ENCODE peak calls at places on chromosomes 13 and 19, in five cellular contexts. F is breast epithelium, T is sigmoid colon, W is transverse colon, P is prostate gland. J is an unnamed sample.

GRCh38 chr13:43573787-43574562 is 212.8 kb downstream of the ENOX1 start:
- DNase-seq in W (no peak), F (no peak), P (no peak), T (no peak), J (no peak)

GRCh38 chr13:63161219-63161618 is 1745.6 kb upstream of the PCDH20 start:
- DNase-seq in T (no peak), P (no peak), F (no peak), W (no peak), J (no peak)

GRCh38 chr13:75417006-75417384 is 65.0 kb downstream of the TBC1D4 start:
- DNase-seq in T (no peak), W (no peak), F (no peak), P (no peak), J (no peak)

GRCh38 chr19:48618278-48618915 is 581 bp downstream of the RPL18 start:
- DNase-seq in W (no peak), P (no peak), F (no peak), T (no peak), J (peak; percentile 80)

GRCh38 chr13:42215578-42216421 is 56.2 kb upstream of the AKAP11 start:
- DNase-seq in F (no peak), P (no peak), W (no peak), T (no peak), J (no peak)

GRCh38 chr13:88627071-88627470 is 955.9 kb downstream of the SLITRK5 start:
- DNase-seq in P (no peak), F (no peak), T (no peak), W (no peak), J (no peak)

GRCh38 chr19:11361037-11361770 is 6.0 kb downstream of the PLPPR2 start:
- DNase-seq in T (no peak), W (peak; percentile 92), P (no peak), F (no peak), J (no peak)

GRCh38 chr13:90918551-90918950 is 428.9 kb upstream of the MIR17HG start:
- DNase-seq in W (no peak), T (no peak), P (no peak), F (no peak), J (no peak)

GRCh38 chr19:19434483-19435045 is 29.1 kb downstream of the GATAD2A start:
- DNase-seq in W (no peak), F (no peak), T (peak; percentile 82), P (no peak), J (no peak)

GRCh38 chr19:49554701-49555181 is 25.6 kb downstream of the NOSIP start:
- DNase-seq in P (no peak), W (peak; percentile 44), F (no peak), T (no peak), J (peak; percentile 85)

GRCh38 chr13:59303433-59303832 is 860.3 kb downstream of the DIAPH3 start:
- DNase-seq in T (no peak), W (no peak), P (no peak), F (no peak), J (no peak)

GRCh38 chr13:52001120-52001731 is 10.0 kb downstream of the ATP7B start:
- DNase-seq in T (no peak), W (no peak), F (no peak), P (no peak), J (no peak)

GRCh38 chr19:48726573-48726972 is 7.0 kb upstream of the MAMSTR start:
- DNase-seq in W (no peak), F (no peak), P (no peak), T (no peak), J (no peak)

GRCh38 chr19:49110567-49110966 is 3.6 kb upstream of the LIN7B start:
- DNase-seq in F (no peak), P (no peak), T (no peak), W (no peak), J (no peak)

GRCh38 chr13:94479559-94480095 is at the start of gene DCT:
- DNase-seq in P (no peak), F (no peak), W (no peak), T (no peak), J (no peak)

GRCh38 chr19:10921909-10922637 is 6.4 kb downstream of the YIPF2 start:
- DNase-seq in P (no peak), F (no peak), T (no peak), W (no peak), J (no peak)

GRCh38 chr13:95603887-95604533 is 40.5 kb downstream of the DZIP1 start:
- DNase-seq in T (no peak), W (peak; percentile 48), P (peak; percentile 65), F (peak; percentile 57), J (no peak)

GRCh38 chr19:21677696-21678418 is 89.5 kb downstream of the ZNF100 start:
- DNase-seq in P (no peak), T (no peak), W (no peak), F (no peak), J (no peak)

GRCh38 chr19:18895038-18895827 is 725 bp downstream of the CERS1 start:
- DNase-seq in W (peak; percentile 31), F (no peak), P (no peak), T (no peak), J (peak; percentile 75)

GRCh38 chr13:53301449-53301848 is 272.8 kb downstream of the OLFM4 start:
- DNase-seq in P (no peak), W (no peak), T (no peak), F (no peak), J (no peak)

GRCh38 chr19:11535792-11536595 is 2.7 kb upstream of the CNN1 start:
- DNase-seq in T (peak; percentile 97), F (peak; percentile 90), P (peak; percentile 73), W (peak; percentile 93), J (peak; percentile 94)

GRCh38 chr19:33247441-33247819 is 21.8 kb upstream of the SLC7A10 start:
- DNase-seq in T (no peak), F (no peak), W (no peak), P (no peak), J (peak; percentile 57)

GRCh38 chr19:55308281-55308680 is 16.9 kb downstream of the TMEM150B start:
- DNase-seq in W (no peak), T (no peak), P (no peak), F (no peak), J (no peak)

GRCh38 chr19:3149526-3150505 is 14.0 kb downstream of the GNA15 start:
- DNase-seq in F (no peak), T (no peak), P (no peak), W (no peak), J (no peak)

GRCh38 chr19:33434886-33435705 is 61.6 kb downstream of the CEBPG start:
- DNase-seq in P (no peak), T (peak; percentile 64), W (no peak), F (no peak), J (peak; percentile 57)

GRCh38 chr13:31925079-31925478 is 106.5 kb upstream of the FRY start:
- DNase-seq in T (no peak), W (no peak), F (no peak), P (no peak), J (no peak)
- H3K4me1 ChIP-seq in T (no peaks in the 10 kb centered on the region), W (no peaks in the 10 kb centered on the region), F (no peaks in the 10 kb centered on the region), P (no peaks in the 10 kb centered on the region), J (peaks cover 22% of the 10 kb centered on the region)

GRCh38 chr19:46378268-46378667 is 31.4 kb downstream of the PPP5C start:
- DNase-seq in F (no peak), P (peak; percentile 61), W (no peak), T (no peak), J (no peak)
- TF ChIP-seq POLR2AphosphoS5 in F (no peak), P (peak; percentile 95), W (peak; percentile 49), T (peak; percentile 63), J (no peak)

DNA sequence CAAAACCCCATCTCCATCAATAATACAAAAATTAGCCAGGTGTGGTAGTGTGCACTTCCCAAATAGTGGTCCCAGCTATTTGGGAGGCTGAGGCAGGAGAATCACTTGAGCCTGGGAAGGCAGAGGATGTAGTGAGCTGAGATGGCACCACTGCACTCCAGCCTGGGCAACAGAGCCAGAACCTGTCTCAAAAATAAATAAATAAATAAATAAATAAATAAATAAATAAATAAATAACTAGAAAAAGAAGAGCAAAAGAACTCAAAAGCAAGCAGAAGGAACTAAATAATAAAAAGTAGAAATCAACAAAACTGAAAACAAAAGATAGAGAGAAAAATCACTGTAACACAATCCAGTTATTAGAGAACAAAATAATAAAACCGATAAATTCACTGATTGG is 12.3 kb downstream of the ZNF585A start:
- DNase-seq in F (no peak), W (no peak), T (no peak), P (no peak), J (no peak)
- H3K36me3 ChIP-seq in F (peaks cover 8% of the 10 kb centered on the region), W (peaks cover 59% of the 10 kb centered on the region), T (peaks cover 60% of the 10 kb centered on the region), P (peaks cover 3% of the 10 kb centered on the region), J (peaks cover 82% of the 10 kb centered on the region)

GRCh38 chr13:73168993-73169401 is 110.2 kb downstream of the KLF5 start:
- DNase-seq in T (no peak), F (peak; percentile 61), W (peak; percentile 21), P (peak; percentile 67), J (no peak)
- H3K4me1 ChIP-seq in T (no peaks in the 10 kb centered on the region), F (peaks cover 5% of the 10 kb centered on the region), W (peaks cover 6% of the 10 kb centered on the region), P (peaks cover 10% of the 10 kb centered on the region), J (no peaks in the 10 kb centered on the region)

DNA sequence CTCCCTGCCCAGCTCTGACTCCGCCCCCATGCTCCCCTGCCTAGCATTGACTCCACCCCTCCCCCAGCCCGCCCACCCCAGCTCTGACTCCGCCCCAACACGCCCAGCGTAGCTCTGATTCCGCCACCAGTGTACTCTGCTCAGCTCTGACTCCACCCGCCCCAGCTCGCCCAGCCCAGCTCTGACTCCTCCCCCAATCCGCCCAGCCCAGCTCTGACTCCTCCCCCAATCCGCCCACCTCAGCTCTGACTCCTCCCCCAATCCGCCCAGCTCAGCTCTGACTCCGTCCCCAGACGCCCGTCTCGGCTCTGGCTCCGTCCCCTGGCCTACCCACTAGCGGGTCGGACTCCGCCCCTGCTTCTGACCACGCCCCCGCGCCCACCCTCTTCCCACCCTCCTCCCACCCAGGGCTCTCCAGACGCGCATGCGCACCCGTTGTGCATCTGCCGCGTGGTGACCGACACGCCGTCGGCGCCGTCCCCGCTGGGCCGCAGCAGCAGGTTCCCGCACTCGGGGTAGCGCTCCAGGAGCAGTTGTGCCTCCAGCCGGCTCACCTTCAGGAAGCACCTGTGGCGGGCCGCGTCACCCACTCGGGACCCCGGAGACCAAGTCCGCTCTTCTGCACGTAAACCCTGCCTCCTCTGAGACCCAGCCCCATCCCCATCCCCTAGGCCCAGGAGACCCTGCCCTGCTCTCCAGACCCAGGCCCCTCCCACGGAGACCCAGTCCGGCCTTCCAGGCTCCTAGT is 10.2 kb downstream of the STAP2 start:
- DNase-seq in F (peak; percentile 91), T (peak; percentile 99), W (peak; percentile 96), P (peak; percentile 36), J (peak; percentile 98)
- TF ChIP-seq POLR2AphosphoS5 in F (no peak), T (peak; percentile 48), W (no peak), P (no peak), J (peak; percentile 77)

GRCh38 chr13:77543711-77544110 is 8.2 kb downstream of the SCEL start:
- DNase-seq in F (no peak), W (no peak), P (no peak), T (no peak), J (no peak)
- H3K36me3 ChIP-seq in F (no peaks in the 10 kb centered on the region), W (no peaks in the 10 kb centered on the region), P (no peaks in the 10 kb centered on the region), T (no peaks in the 10 kb centered on the region), J (no peaks in the 10 kb centered on the region)

J was measured in spleen.